ENCODE peak calls at places on chromosomes 7 and 10, in five cellular contexts. Y, C, N, L and O are unnamed samples. For H3K4me1, the result is how much of the 10 kb centered on the place peaks cover.

GRCh38 chr10:74949024-74949423 is 122.6 kb downstream of the KAT6B start:
- DNase-seq in L (no peak), C (no peak), Y (no peak), N (no peak), O (no peak)

GRCh38 chr7:100016209-100016901 is 959 bp downstream of the ZKSCAN1 start:
- DNase-seq in Y (no peak), C (no peak), L (no peak), N (no peak), O (peak)

GRCh38 chr7:6453737-6454136 is 6.0 kb upstream of the DAGLB start:
- DNase-seq in C (peak), N (no peak), Y (no peak), L (no peak), O (no peak)

GRCh38 chr10:13920031-13920430 is 333.3 kb downstream of the PRPF18 start:
- DNase-seq in C (no peak), L (no peak), N (no peak), Y (no peak), O (no peak)

GRCh38 chr10:86439544-86439943 is 72.9 kb upstream of the GRID1 start:
- DNase-seq in N (no peak), L (no peak), C (no peak), Y (peak), O (peak)

GRCh38 chr7:14974688-14975087 is 72.1 kb upstream of the DGKB start:
- DNase-seq in N (no peak), C (no peak), L (no peak), Y (no peak), O (no peak)

GRCh38 chr7:29189743-29190201 is 4.8 kb upstream of the CHN2 start:
- DNase-seq in N (peak), Y (peak), L (peak), C (peak), O (peak)

GRCh38 chr7:47074702-47075153 is 507.2 kb downstream of the TNS3 start:
- DNase-seq in C (no peak), L (no peak), Y (peak), N (no peak), O (no peak)

GRCh38 chr7:1415389-1415990 is 43.8 kb downstream of the MICALL2 start:
- DNase-seq in C (no peak), Y (no peak), N (no peak), L (no peak), O (no peak)

GRCh38 chr10:32005050-32005449 is 51.2 kb downstream of the KIF5B start:
- DNase-seq in C (peak), Y (no peak), L (no peak), N (peak), O (peak)

GRCh38 chr7:130942211-130942964 is 208.4 kb upstream of the KLF14 start:
- DNase-seq in Y (no peak), L (no peak), N (no peak), C (no peak), O (peak)

GRCh38 chr10:79105818-79106217 is 37.1 kb downstream of the ZMIZ1 start:
- DNase-seq in L (no peak), Y (no peak), N (no peak), C (no peak), O (no peak)
- H3K4me1 ChIP-seq in L (under half), Y (half or more), N (under half), C (under half), O (under half)

DNA sequence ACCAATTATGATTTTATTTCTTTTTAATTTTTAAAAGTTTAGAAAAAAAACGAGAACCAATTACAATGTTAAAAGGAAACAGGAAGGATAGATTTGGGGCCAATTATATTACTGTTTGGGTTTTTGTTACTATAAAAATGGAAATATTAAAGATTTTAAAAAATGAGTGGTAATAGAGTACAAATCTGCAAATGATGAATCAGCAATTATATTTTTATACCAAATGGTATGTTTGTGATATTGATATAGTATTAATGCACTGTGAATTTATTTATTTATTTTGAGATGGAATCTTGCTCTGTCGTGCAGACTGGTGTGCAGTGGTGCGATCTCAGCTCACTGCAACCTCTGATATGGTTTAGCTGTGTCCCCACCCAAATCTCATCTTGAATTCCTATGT is 11.5 kb upstream of the GARIN1A start:
- DNase-seq in Y (no peak), C (no peak), L (no peak), N (no peak), O (no peak)
- H3K4me1 ChIP-seq in Y (under half), C (under half), L (under half), N (under half), O (under half)

DNA sequence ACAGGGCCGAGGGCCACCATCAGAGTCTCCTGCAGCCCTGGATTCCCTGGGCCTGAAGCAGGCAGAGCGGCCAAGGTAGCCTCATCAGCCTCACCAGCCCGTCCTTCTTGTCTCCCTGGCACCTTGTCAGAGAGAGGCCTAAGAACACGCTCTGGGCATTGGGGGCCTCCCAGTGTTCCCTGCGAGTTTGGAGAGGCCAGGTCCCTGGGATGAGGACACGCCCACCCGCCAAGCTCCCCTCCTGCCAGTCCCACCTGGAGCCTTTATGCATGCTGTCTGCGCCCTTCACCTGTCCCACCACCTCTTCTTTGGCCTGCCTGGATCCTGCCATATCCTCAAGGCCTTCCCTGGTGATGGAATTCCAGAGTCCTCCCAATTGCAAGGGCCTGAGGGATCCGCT is 69.2 kb downstream of the LHPP start:
- DNase-seq in N (no peak), L (no peak), Y (no peak), C (no peak), O (no peak)
- H3K4me1 ChIP-seq in N (under half), L (under half), Y (under half), C (under half), O (under half)

DNA sequence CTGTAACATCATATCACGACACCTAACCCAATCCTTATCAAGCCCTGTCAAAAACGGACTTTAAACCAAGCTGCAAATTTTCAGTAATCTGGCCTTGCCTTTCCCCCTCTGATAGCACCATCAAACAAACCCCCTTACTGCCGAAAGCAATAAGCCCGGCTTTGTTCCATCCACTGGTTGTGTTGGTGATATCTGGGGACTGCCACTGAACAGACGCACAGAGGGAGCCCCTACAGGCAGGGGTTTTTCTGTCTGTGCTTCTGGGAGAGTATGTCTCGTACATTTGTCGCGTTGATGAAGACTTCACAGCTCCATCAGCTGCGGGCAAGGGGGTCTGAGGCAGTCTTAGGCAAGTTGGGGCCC is 550 bp upstream of the PLAU start:
- DNase-seq in L (no peak), N (no peak), C (peak), Y (no peak), O (no peak)
- H3K4me1 ChIP-seq in L (under half), N (under half), C (half or more), Y (half or more), O (under half)

GRCh38 chr10:70903262-70903921 is 15.0 kb upstream of the PCBD1 start:
- DNase-seq in N (peak), C (peak), Y (peak), L (no peak), O (peak)
- H3K4me1 ChIP-seq in N (under half), C (under half), Y (under half), L (under half), O (under half)

GRCh38 chr7:80142853-80143580 is 8.4 kb downstream of the GNAI1 start:
- DNase-seq in L (no peak), N (no peak), Y (no peak), C (no peak), O (no peak)
- H3K4me1 ChIP-seq in L (under half), N (under half), Y (under half), C (under half), O (under half)

GRCh38 chr7:157239571-157240270 is 97.1 kb upstream of the DNAJB6 start:
- DNase-seq in L (no peak), Y (no peak), N (no peak), C (no peak), O (no peak)

GRCh38 chr7:157234271-157234670 is 95.5 kb downstream of the UBE3C start:
- DNase-seq in Y (no peak), L (no peak), N (no peak), C (no peak), O (no peak)

GRCh38 chr7:157241631-157242030 is 95.2 kb upstream of the DNAJB6 start:
- DNase-seq in L (no peak), Y (no peak), N (no peak), C (no peak), O (no peak)

GRCh38 chr7:157235357-157236018 is 96.8 kb downstream of the UBE3C start:
- DNase-seq in L (no peak), N (no peak), Y (no peak), C (no peak), O (no peak)

DNA sequence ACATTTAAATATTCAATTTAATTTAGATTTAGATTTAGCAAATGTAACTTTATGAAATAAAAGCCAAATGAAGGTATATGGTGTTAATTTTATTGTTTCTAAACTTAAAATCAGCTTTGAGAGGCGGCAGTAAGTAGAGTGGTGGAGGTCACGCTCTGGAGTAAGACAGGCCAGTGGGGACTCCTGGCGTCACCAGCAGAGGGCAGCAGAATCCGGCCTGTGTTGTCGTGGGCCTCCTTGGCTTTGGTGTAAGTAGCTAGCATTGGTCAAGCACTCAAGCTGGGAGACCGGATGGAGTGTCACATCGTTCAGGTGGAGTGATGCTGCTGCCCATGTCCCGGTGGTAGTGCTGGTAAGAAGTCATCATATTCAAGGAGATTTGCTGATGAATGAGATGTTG is 98.7 kb upstream of the DNAJB6 start:
- DNase-seq in L (peak), C (no peak), N (peak), Y (no peak), O (no peak)
- H3K4me1 ChIP-seq in L (under half), C (under half), N (under half), Y (under half), O (under half)